ENCODE peak calls at places on chromosomes 5 and 9, in four cellular contexts. X, A, F and E are unnamed samples.

GRCh38 chr5:169706758-169707450 is 69.8 kb downstream of the DOCK2 start:
- DNase-seq in X (peak; percentile 6), A (no peak), F (peak; percentile 48), E (no peak)

GRCh38 chr5:115599502-115599901 is 2.8 kb downstream of the TICAM2 start:
- DNase-seq in X (no peak), A (no peak), F (no peak), E (no peak)

GRCh38 chr5:55159763-55160492 is at the start of gene GPX8:
- DNase-seq in X (no peak), A (no peak), F (peak; percentile 78), E (peak; percentile 73)

GRCh38 chr9:130940693-130941576 is 1.9 kb upstream of the FIBCD1 start:
- DNase-seq in X (peak; percentile 82), A (peak; percentile 93), F (peak; percentile 91), E (no peak)

GRCh38 chr5:104347119-104347708 is 784.6 kb upstream of the NUDT12 start:
- DNase-seq in X (no peak), A (no peak), F (no peak), E (no peak)

GRCh38 chr9:91192379-91192775 is 169.3 kb downstream of the AUH start:
- DNase-seq in X (no peak), A (peak; percentile 76), F (no peak), E (no peak)

GRCh38 chr9:128081052-128081451 is 13.0 kb downstream of the SLC25A25 start:
- DNase-seq in X (no peak), A (no peak), F (no peak), E (no peak)

GRCh38 chr9:132214027-132214622 is 52.3 kb downstream of the NTNG2 start:
- DNase-seq in X (no peak), A (no peak), F (peak; percentile 79), E (no peak)